ENCODE peak calls at places on chromosomes 4 and X, in seven cellular contexts. One of them, this sample, is unnamed.

GRCh38 chr4:88008133-88008621 is 742 bp downstream of the PKD2 start:
- DNase-seq in AG04450: no peak
- DNase-seq in amniotic epithelial cell: peak
- DNase-seq in NCI-H2081: peak
- DNase-seq in dorsolateral prefrontal cortex: peak
- DNase-seq in sciatic nerve: peak
- DNase-seq in stimulated activated CD4-positive, alpha-beta T cell treated with anti-CD3 and anti-CD28 coated beads, TNF-alpha, amount 100 ng/mL, for 4 hours: no peak
- DNase-seq in this sample: peak

GRCh38 chrX:15242899-15243555 is 26.9 kb downstream of the ASB9 start:
- DNase-seq in sciatic nerve: no peak
- DNase-seq in stimulated activated CD4-positive, alpha-beta T cell treated with anti-CD3 and anti-CD28 coated beads, TNF-alpha, amount 100 ng/mL, for 4 hours: peak
- DNase-seq in NCI-H2081: peak
- DNase-seq in dorsolateral prefrontal cortex: no peak
- DNase-seq in amniotic epithelial cell: peak
- DNase-seq in AG04450: peak
- DNase-seq in this sample: no peak

GRCh38 chr4:127174731-127175130 is 458.0 kb upstream of the INTU start:
- DNase-seq in stimulated activated CD4-positive, alpha-beta T cell treated with anti-CD3 and anti-CD28 coated beads, TNF-alpha, amount 100 ng/mL, for 4 hours: no peak
- DNase-seq in dorsolateral prefrontal cortex: no peak
- DNase-seq in AG04450: no peak
- DNase-seq in NCI-H2081: no peak
- DNase-seq in sciatic nerve: no peak
- DNase-seq in amniotic epithelial cell: no peak
- DNase-seq in this sample: no peak

GRCh38 chr4:51932261-51932660 is 87.9 kb downstream of the LRRC66 start:
- DNase-seq in amniotic epithelial cell: peak
- DNase-seq in stimulated activated CD4-positive, alpha-beta T cell treated with anti-CD3 and anti-CD28 coated beads, TNF-alpha, amount 100 ng/mL, for 4 hours: no peak
- DNase-seq in dorsolateral prefrontal cortex: no peak
- DNase-seq in AG04450: no peak
- DNase-seq in sciatic nerve: peak
- DNase-seq in NCI-H2081: no peak
- DNase-seq in this sample: no peak

GRCh38 chr4:55507612-55508011 is 39.1 kb downstream of the CLOCK start:
- DNase-seq in NCI-H2081: no peak
- DNase-seq in stimulated activated CD4-positive, alpha-beta T cell treated with anti-CD3 and anti-CD28 coated beads, TNF-alpha, amount 100 ng/mL, for 4 hours: no peak
- DNase-seq in sciatic nerve: no peak
- DNase-seq in dorsolateral prefrontal cortex: no peak
- DNase-seq in AG04450: no peak
- DNase-seq in amniotic epithelial cell: peak
- DNase-seq in this sample: no peak

GRCh38 chr4:71020611-71021010 is 27.2 kb downstream of the DCK start:
- DNase-seq in dorsolateral prefrontal cortex: no peak
- DNase-seq in sciatic nerve: no peak
- DNase-seq in AG04450: no peak
- DNase-seq in amniotic epithelial cell: no peak
- DNase-seq in stimulated activated CD4-positive, alpha-beta T cell treated with anti-CD3 and anti-CD28 coated beads, TNF-alpha, amount 100 ng/mL, for 4 hours: no peak
- DNase-seq in NCI-H2081: no peak
- DNase-seq in this sample: no peak

GRCh38 chr4:69054578-69055200 is 41.6 kb upstream of the UGT2B7 start:
- DNase-seq in dorsolateral prefrontal cortex: no peak
- DNase-seq in stimulated activated CD4-positive, alpha-beta T cell treated with anti-CD3 and anti-CD28 coated beads, TNF-alpha, amount 100 ng/mL, for 4 hours: no peak
- DNase-seq in NCI-H2081: no peak
- DNase-seq in sciatic nerve: no peak
- DNase-seq in amniotic epithelial cell: peak
- DNase-seq in AG04450: peak
- DNase-seq in this sample: no peak

GRCh38 chrX:38515291-38515690 is 46.1 kb upstream of the TSPAN7 start:
- DNase-seq in stimulated activated CD4-positive, alpha-beta T cell treated with anti-CD3 and anti-CD28 coated beads, TNF-alpha, amount 100 ng/mL, for 4 hours: no peak
- DNase-seq in amniotic epithelial cell: no peak
- DNase-seq in NCI-H2081: no peak
- DNase-seq in AG04450: no peak
- DNase-seq in sciatic nerve: no peak
- DNase-seq in dorsolateral prefrontal cortex: no peak
- DNase-seq in this sample: no peak

GRCh38 chr4:47557255-47557654 is 72.2 kb downstream of the ATP10D start:
- DNase-seq in amniotic epithelial cell: no peak
- DNase-seq in NCI-H2081: no peak
- DNase-seq in dorsolateral prefrontal cortex: no peak
- DNase-seq in stimulated activated CD4-positive, alpha-beta T cell treated with anti-CD3 and anti-CD28 coated beads, TNF-alpha, amount 100 ng/mL, for 4 hours: no peak
- DNase-seq in AG04450: no peak
- DNase-seq in sciatic nerve: no peak
- DNase-seq in this sample: no peak

GRCh38 chrX:151929131-151929530 is 16.4 kb downstream of the MAGEA4 start:
- DNase-seq in sciatic nerve: no peak
- DNase-seq in NCI-H2081: no peak
- DNase-seq in stimulated activated CD4-positive, alpha-beta T cell treated with anti-CD3 and anti-CD28 coated beads, TNF-alpha, amount 100 ng/mL, for 4 hours: no peak
- DNase-seq in amniotic epithelial cell: no peak
- DNase-seq in AG04450: no peak
- DNase-seq in dorsolateral prefrontal cortex: no peak
- DNase-seq in this sample: no peak

GRCh38 chr4:95180531-95181315 is 368.1 kb downstream of the UNC5C start:
- DNase-seq in dorsolateral prefrontal cortex: no peak
- DNase-seq in sciatic nerve: no peak
- DNase-seq in stimulated activated CD4-positive, alpha-beta T cell treated with anti-CD3 and anti-CD28 coated beads, TNF-alpha, amount 100 ng/mL, for 4 hours: no peak
- DNase-seq in amniotic epithelial cell: no peak
- DNase-seq in AG04450: no peak
- DNase-seq in NCI-H2081: no peak
- DNase-seq in this sample: peak

GRCh38 chrX:44218465-44218864 is 125.0 kb downstream of the EFHC2 start:
- DNase-seq in AG04450: no peak
- DNase-seq in NCI-H2081: no peak
- DNase-seq in stimulated activated CD4-positive, alpha-beta T cell treated with anti-CD3 and anti-CD28 coated beads, TNF-alpha, amount 100 ng/mL, for 4 hours: no peak
- DNase-seq in sciatic nerve: no peak
- DNase-seq in dorsolateral prefrontal cortex: no peak
- DNase-seq in amniotic epithelial cell: no peak
- DNase-seq in this sample: no peak

GRCh38 chr4:125736057-125736456 is 421.3 kb downstream of the FAT4 start:
- DNase-seq in AG04450: no peak
- DNase-seq in sciatic nerve: no peak
- DNase-seq in amniotic epithelial cell: peak
- DNase-seq in NCI-H2081: no peak
- DNase-seq in dorsolateral prefrontal cortex: no peak
- DNase-seq in stimulated activated CD4-positive, alpha-beta T cell treated with anti-CD3 and anti-CD28 coated beads, TNF-alpha, amount 100 ng/mL, for 4 hours: no peak
- DNase-seq in this sample: peak

GRCh38 chrX:136768469-136769084 is 12.2 kb downstream of the ARHGEF6 start:
- DNase-seq in sciatic nerve: peak
- DNase-seq in amniotic epithelial cell: peak
- DNase-seq in AG04450: peak
- DNase-seq in NCI-H2081: peak
- DNase-seq in stimulated activated CD4-positive, alpha-beta T cell treated with anti-CD3 and anti-CD28 coated beads, TNF-alpha, amount 100 ng/mL, for 4 hours: no peak
- DNase-seq in dorsolateral prefrontal cortex: no peak
- DNase-seq in this sample: peak

GRCh38 chrX:15751160-15751819 is 13.2 kb downstream of the CA5B start:
- DNase-seq in AG04450: no peak
- DNase-seq in NCI-H2081: no peak
- DNase-seq in amniotic epithelial cell: no peak
- DNase-seq in sciatic nerve: no peak
- DNase-seq in dorsolateral prefrontal cortex: no peak
- DNase-seq in stimulated activated CD4-positive, alpha-beta T cell treated with anti-CD3 and anti-CD28 coated beads, TNF-alpha, amount 100 ng/mL, for 4 hours: no peak
- DNase-seq in this sample: no peak

GRCh38 chr4:73067971-73068394 is 1.5 kb downstream of the COX18 start:
- DNase-seq in dorsolateral prefrontal cortex: no peak
- DNase-seq in NCI-H2081: no peak
- DNase-seq in stimulated activated CD4-positive, alpha-beta T cell treated with anti-CD3 and anti-CD28 coated beads, TNF-alpha, amount 100 ng/mL, for 4 hours: no peak
- DNase-seq in sciatic nerve: no peak
- DNase-seq in AG04450: no peak
- DNase-seq in amniotic epithelial cell: peak
- DNase-seq in this sample: no peak

GRCh38 chrX:56763556-56764152 is 34.6 kb downstream of the NBDY start:
- DNase-seq in stimulated activated CD4-positive, alpha-beta T cell treated with anti-CD3 and anti-CD28 coated beads, TNF-alpha, amount 100 ng/mL, for 4 hours: peak
- DNase-seq in amniotic epithelial cell: no peak
- DNase-seq in AG04450: no peak
- DNase-seq in dorsolateral prefrontal cortex: peak
- DNase-seq in sciatic nerve: peak
- DNase-seq in NCI-H2081: no peak
- DNase-seq in this sample: peak

GRCh38 chrX:2488621-2489285 is 12.0 kb downstream of the DHRSX start:
- DNase-seq in NCI-H2081: no peak
- DNase-seq in AG04450: no peak
- DNase-seq in sciatic nerve: no peak
- DNase-seq in stimulated activated CD4-positive, alpha-beta T cell treated with anti-CD3 and anti-CD28 coated beads, TNF-alpha, amount 100 ng/mL, for 4 hours: no peak
- DNase-seq in dorsolateral prefrontal cortex: no peak
- DNase-seq in amniotic epithelial cell: no peak
- DNase-seq in this sample: peak

GRCh38 chr4:139528377-139529005 is 27.5 kb downstream of the SETD7 start:
- DNase-seq in dorsolateral prefrontal cortex: no peak
- DNase-seq in stimulated activated CD4-positive, alpha-beta T cell treated with anti-CD3 and anti-CD28 coated beads, TNF-alpha, amount 100 ng/mL, for 4 hours: no peak
- DNase-seq in amniotic epithelial cell: peak
- DNase-seq in NCI-H2081: no peak
- DNase-seq in AG04450: peak
- DNase-seq in sciatic nerve: peak
- DNase-seq in this sample: no peak

GRCh38 chr4:98939892-98940298 is 11.0 kb upstream of the EIF4E start:
- DNase-seq in AG04450: peak
- DNase-seq in dorsolateral prefrontal cortex: no peak
- DNase-seq in stimulated activated CD4-positive, alpha-beta T cell treated with anti-CD3 and anti-CD28 coated beads, TNF-alpha, amount 100 ng/mL, for 4 hours: no peak
- DNase-seq in amniotic epithelial cell: peak
- DNase-seq in sciatic nerve: no peak
- DNase-seq in NCI-H2081: peak
- DNase-seq in this sample: peak

GRCh38 chr4:139675156-139675555 is 9.5 kb downstream of the MGST2 start:
- DNase-seq in NCI-H2081: no peak
- DNase-seq in sciatic nerve: no peak
- DNase-seq in amniotic epithelial cell: no peak
- DNase-seq in dorsolateral prefrontal cortex: no peak
- DNase-seq in stimulated activated CD4-positive, alpha-beta T cell treated with anti-CD3 and anti-CD28 coated beads, TNF-alpha, amount 100 ng/mL, for 4 hours: no peak
- DNase-seq in AG04450: no peak
- DNase-seq in this sample: no peak

GRCh38 chr4:190020790-190021717 is 6.0 kb downstream of the FRG2 start:
- DNase-seq in sciatic nerve: no peak
- DNase-seq in NCI-H2081: no peak
- DNase-seq in amniotic epithelial cell: peak
- DNase-seq in dorsolateral prefrontal cortex: no peak
- DNase-seq in stimulated activated CD4-positive, alpha-beta T cell treated with anti-CD3 and anti-CD28 coated beads, TNF-alpha, amount 100 ng/mL, for 4 hours: no peak
- DNase-seq in AG04450: no peak
- DNase-seq in this sample: peak

GRCh38 chr4:152634110-152634760 is 45.6 kb downstream of the TMEM154 start:
- DNase-seq in AG04450: no peak
- DNase-seq in NCI-H2081: no peak
- DNase-seq in sciatic nerve: no peak
- DNase-seq in stimulated activated CD4-positive, alpha-beta T cell treated with anti-CD3 and anti-CD28 coated beads, TNF-alpha, amount 100 ng/mL, for 4 hours: no peak
- DNase-seq in dorsolateral prefrontal cortex: no peak
- DNase-seq in amniotic epithelial cell: peak
- DNase-seq in this sample: no peak

GRCh38 chr4:86894465-86894864 is 2.2 kb upstream of the C4orf36 start:
- DNase-seq in sciatic nerve: no peak
- DNase-seq in NCI-H2081: no peak
- DNase-seq in stimulated activated CD4-positive, alpha-beta T cell treated with anti-CD3 and anti-CD28 coated beads, TNF-alpha, amount 100 ng/mL, for 4 hours: no peak
- DNase-seq in dorsolateral prefrontal cortex: no peak
- DNase-seq in AG04450: no peak
- DNase-seq in amniotic epithelial cell: no peak
- DNase-seq in this sample: no peak

This sample was measured in endodermal cell.